ENCODE peak calls at places on chromosomes 5 and 9, in six cellular contexts. One of them, this sample, is unnamed.

GRCh38 chr9:98569491-98569890 is 139.2 kb downstream of the GABBR2 start:
- DNase-seq in mesenchymal stem cell: no peak
- DNase-seq in IMR-90: no peak
- DNase-seq in neuronal stem cell: no peak
- DNase-seq in H1: no peak
- DNase-seq in trophoblast cell: no peak
- DNase-seq in this sample: no peak

GRCh38 chr9:99345936-99346335 is 123.9 kb downstream of the SEC61B start:
- DNase-seq in mesenchymal stem cell: no peak
- DNase-seq in IMR-90: peak
- DNase-seq in neuronal stem cell: no peak
- DNase-seq in H1: no peak
- DNase-seq in trophoblast cell: no peak
- DNase-seq in this sample: no peak

GRCh38 chr5:158609729-158610128 is 490.0 kb downstream of the EBF1 start:
- DNase-seq in mesenchymal stem cell: no peak
- DNase-seq in IMR-90: no peak
- DNase-seq in neuronal stem cell: no peak
- DNase-seq in H1: no peak
- DNase-seq in trophoblast cell: no peak
- DNase-seq in this sample: peak

GRCh38 chr5:60334281-60334713 is 365.7 kb downstream of the DEPDC1B start:
- DNase-seq in mesenchymal stem cell: peak
- DNase-seq in IMR-90: peak
- DNase-seq in neuronal stem cell: no peak
- DNase-seq in H1: no peak
- DNase-seq in trophoblast cell: no peak
- DNase-seq in this sample: no peak

GRCh38 chr9:123784513-123784912 is 145.4 kb downstream of the DENND1A start:
- DNase-seq in mesenchymal stem cell: no peak
- DNase-seq in IMR-90: peak
- DNase-seq in neuronal stem cell: no peak
- DNase-seq in H1: no peak
- DNase-seq in trophoblast cell: no peak
- DNase-seq in this sample: no peak

GRCh38 chr9:99783799-99784198 is 37.9 kb upstream of the NR4A3 start:
- DNase-seq in mesenchymal stem cell: no peak
- DNase-seq in IMR-90: no peak
- DNase-seq in neuronal stem cell: no peak
- DNase-seq in H1: no peak
- DNase-seq in trophoblast cell: no peak
- DNase-seq in this sample: no peak

GRCh38 chr9:100652850-100653249 is 75.0 kb downstream of the CAVIN4 start:
- DNase-seq in mesenchymal stem cell: no peak
- DNase-seq in IMR-90: no peak
- DNase-seq in neuronal stem cell: no peak
- DNase-seq in H1: no peak
- DNase-seq in trophoblast cell: no peak
- DNase-seq in this sample: no peak

GRCh38 chr5:41176952-41177351 is 36.4 kb downstream of the C6 start:
- DNase-seq in mesenchymal stem cell: no peak
- DNase-seq in IMR-90: peak
- DNase-seq in neuronal stem cell: no peak
- DNase-seq in H1: no peak
- DNase-seq in trophoblast cell: peak
- DNase-seq in this sample: no peak

GRCh38 chr9:132806306-132806705 is 71.8 kb downstream of the AK8 start:
- DNase-seq in mesenchymal stem cell: no peak
- DNase-seq in IMR-90: no peak
- DNase-seq in neuronal stem cell: no peak
- DNase-seq in H1: no peak
- DNase-seq in trophoblast cell: no peak
- DNase-seq in this sample: no peak

GRCh38 chr9:37997636-37998374 is 71.2 kb downstream of the SHB start:
- DNase-seq in mesenchymal stem cell: peak
- DNase-seq in IMR-90: no peak
- DNase-seq in neuronal stem cell: no peak
- DNase-seq in H1: no peak
- DNase-seq in trophoblast cell: no peak
- DNase-seq in this sample: no peak

GRCh38 chr5:179342577-179342976 is 2.7 kb downstream of the ADAMTS2 start:
- DNase-seq in mesenchymal stem cell: peak
- DNase-seq in IMR-90: peak
- DNase-seq in neuronal stem cell: no peak
- DNase-seq in H1: no peak
- DNase-seq in trophoblast cell: no peak
- DNase-seq in this sample: peak

GRCh38 chr9:2570615-2571479 is 50.7 kb upstream of the VLDLR start:
- DNase-seq in mesenchymal stem cell: peak
- DNase-seq in IMR-90: peak
- DNase-seq in neuronal stem cell: no peak
- DNase-seq in H1: no peak
- DNase-seq in trophoblast cell: peak
- DNase-seq in this sample: peak

GRCh38 chr9:75185585-75186170 is 97.4 kb downstream of the OSTF1 start:
- DNase-seq in mesenchymal stem cell: peak
- DNase-seq in IMR-90: no peak
- DNase-seq in neuronal stem cell: peak
- DNase-seq in H1: peak
- DNase-seq in trophoblast cell: peak
- DNase-seq in this sample: peak

DNA sequence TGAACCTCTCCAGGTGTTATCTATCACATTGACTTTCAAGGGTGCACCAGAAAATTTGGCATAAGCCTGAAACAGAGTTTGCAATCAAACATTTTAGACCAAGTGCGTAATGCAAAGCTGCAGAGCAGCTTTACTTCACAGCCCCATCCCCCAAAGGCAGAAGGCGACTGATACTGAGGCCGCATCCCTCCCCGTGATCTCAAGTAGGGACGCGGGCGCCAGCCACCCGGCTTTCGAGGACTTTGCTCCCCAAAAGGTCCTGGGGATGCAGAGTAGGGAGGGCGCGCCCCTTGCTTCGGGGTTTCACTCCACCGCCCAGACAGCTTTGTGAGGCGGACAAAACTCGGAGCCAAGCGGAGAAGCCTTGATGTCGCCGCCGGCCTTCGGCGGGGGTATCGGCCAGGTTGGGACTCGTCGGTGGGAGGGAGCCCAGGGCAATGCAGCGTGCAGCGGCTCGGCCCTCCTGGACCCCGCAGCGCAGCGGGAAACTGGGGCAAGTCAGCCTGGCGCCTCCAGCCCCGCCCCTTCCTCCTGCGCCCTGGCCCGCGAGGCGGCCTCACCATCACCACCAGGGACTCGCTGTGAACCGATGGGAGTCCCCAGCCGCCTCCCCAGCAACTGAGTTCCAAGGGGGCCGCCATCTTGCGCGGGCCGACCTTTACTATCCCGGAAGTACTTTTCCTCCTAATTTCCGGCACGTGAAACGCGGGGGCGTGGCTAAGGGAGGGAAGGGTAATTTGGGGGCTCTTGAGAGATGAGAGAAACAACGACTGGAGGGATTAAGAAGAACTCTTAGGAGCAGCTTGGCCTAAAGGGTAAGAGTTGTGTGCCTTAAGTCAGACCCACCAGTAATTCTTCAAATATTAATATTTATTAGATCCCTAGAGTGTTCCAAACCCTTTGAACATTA is at the start of gene MTX3:
- DNase-seq in mesenchymal stem cell: peak
- DNase-seq in IMR-90: peak
- DNase-seq in neuronal stem cell: peak
- DNase-seq in H1: peak
- DNase-seq in trophoblast cell: peak
- DNase-seq in this sample: peak
- H2BK5ac ChIP-seq in mesenchymal stem cell: no peak
- H2BK5ac ChIP-seq in IMR-90: peak
- H2BK5ac ChIP-seq in neuronal stem cell: peak
- H2BK5ac ChIP-seq in H1: peak
- H2BK5ac ChIP-seq in trophoblast cell: peak
- H2BK5ac ChIP-seq in this sample: no peak

GRCh38 chr5:15203376-15203775 is 296.6 kb upstream of the FBXL7 start:
- DNase-seq in mesenchymal stem cell: peak
- DNase-seq in IMR-90: peak
- DNase-seq in neuronal stem cell: no peak
- DNase-seq in H1: no peak
- DNase-seq in trophoblast cell: no peak
- DNase-seq in this sample: no peak
- H3K4me3 ChIP-seq in mesenchymal stem cell: no peak
- H3K4me3 ChIP-seq in IMR-90: no peak
- H3K4me3 ChIP-seq in neuronal stem cell: no peak
- H3K4me3 ChIP-seq in H1: no peak
- H3K4me3 ChIP-seq in trophoblast cell: no peak
- H3K4me3 ChIP-seq in this sample: no peak

GRCh38 chr5:80141147-80141671 is 106.1 kb downstream of the THBS4 start:
- DNase-seq in mesenchymal stem cell: peak
- DNase-seq in IMR-90: peak
- DNase-seq in neuronal stem cell: peak
- DNase-seq in H1: peak
- DNase-seq in trophoblast cell: no peak
- DNase-seq in this sample: peak
- H2BK5ac ChIP-seq in mesenchymal stem cell: no peak
- H2BK5ac ChIP-seq in IMR-90: no peak
- H2BK5ac ChIP-seq in neuronal stem cell: no peak
- H2BK5ac ChIP-seq in H1: peak
- H2BK5ac ChIP-seq in trophoblast cell: peak
- H2BK5ac ChIP-seq in this sample: no peak

DNA sequence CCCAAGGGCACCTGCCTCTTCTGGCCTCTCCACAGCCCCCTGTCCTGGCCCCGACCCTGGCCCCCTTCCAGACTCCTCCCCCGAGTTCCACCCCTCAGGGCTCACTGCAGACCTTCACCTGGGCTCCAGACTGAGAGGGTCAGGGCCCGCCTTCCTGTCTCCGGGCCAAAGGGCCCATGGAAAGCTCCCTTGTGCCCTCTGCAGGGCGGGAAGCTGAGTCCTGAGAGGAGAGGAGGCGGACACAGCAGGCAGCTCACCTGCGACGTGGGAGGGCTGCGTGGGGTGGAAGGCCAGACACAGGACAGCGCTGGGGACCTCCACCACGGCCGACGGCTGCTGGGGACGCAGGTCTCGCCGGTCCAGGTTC is 20.6 kb downstream of the DYNC2I2 start:
- DNase-seq in mesenchymal stem cell: no peak
- DNase-seq in IMR-90: no peak
- DNase-seq in neuronal stem cell: no peak
- DNase-seq in H1: peak
- DNase-seq in trophoblast cell: peak
- DNase-seq in this sample: peak
- H3K4me3 ChIP-seq in mesenchymal stem cell: no peak
- H3K4me3 ChIP-seq in IMR-90: no peak
- H3K4me3 ChIP-seq in neuronal stem cell: no peak
- H3K4me3 ChIP-seq in H1: no peak
- H3K4me3 ChIP-seq in trophoblast cell: no peak
- H3K4me3 ChIP-seq in this sample: no peak

DNA sequence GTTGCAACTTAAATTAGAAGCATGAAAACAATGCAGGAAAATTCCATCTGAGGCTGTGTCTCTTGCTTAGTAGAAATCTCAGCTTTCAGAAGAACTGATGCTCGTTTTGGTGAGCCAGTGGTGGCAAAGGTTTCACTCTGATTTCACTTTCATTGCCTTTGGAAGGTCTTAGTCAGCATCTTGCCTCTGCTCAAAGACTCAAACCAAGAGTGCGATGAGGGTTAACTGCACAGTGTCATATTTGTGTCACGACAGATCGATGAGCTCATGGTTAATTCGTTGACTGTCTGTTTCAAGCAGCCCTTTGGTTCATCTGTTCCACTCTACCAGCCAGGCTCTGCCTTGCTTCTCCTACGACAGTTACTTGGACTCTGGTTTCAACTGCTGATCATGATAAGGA is 331.3 kb upstream of the KIF2A start:
- DNase-seq in mesenchymal stem cell: no peak
- DNase-seq in IMR-90: no peak
- DNase-seq in neuronal stem cell: no peak
- DNase-seq in H1: no peak
- DNase-seq in trophoblast cell: no peak
- DNase-seq in this sample: no peak
- H2BK5ac ChIP-seq in mesenchymal stem cell: no peak
- H2BK5ac ChIP-seq in IMR-90: no peak
- H2BK5ac ChIP-seq in neuronal stem cell: no peak
- H2BK5ac ChIP-seq in H1: no peak
- H2BK5ac ChIP-seq in trophoblast cell: no peak
- H2BK5ac ChIP-seq in this sample: no peak

GRCh38 chr9:35675732-35676392 is 2.1 kb downstream of the CA9 start:
- DNase-seq in mesenchymal stem cell: no peak
- DNase-seq in IMR-90: no peak
- DNase-seq in neuronal stem cell: peak
- DNase-seq in H1: peak
- DNase-seq in trophoblast cell: no peak
- DNase-seq in this sample: peak
- H3K4me3 ChIP-seq in mesenchymal stem cell: peak
- H3K4me3 ChIP-seq in IMR-90: peak
- H3K4me3 ChIP-seq in neuronal stem cell: no peak
- H3K4me3 ChIP-seq in H1: peak
- H3K4me3 ChIP-seq in trophoblast cell: peak
- H3K4me3 ChIP-seq in this sample: peak

DNA sequence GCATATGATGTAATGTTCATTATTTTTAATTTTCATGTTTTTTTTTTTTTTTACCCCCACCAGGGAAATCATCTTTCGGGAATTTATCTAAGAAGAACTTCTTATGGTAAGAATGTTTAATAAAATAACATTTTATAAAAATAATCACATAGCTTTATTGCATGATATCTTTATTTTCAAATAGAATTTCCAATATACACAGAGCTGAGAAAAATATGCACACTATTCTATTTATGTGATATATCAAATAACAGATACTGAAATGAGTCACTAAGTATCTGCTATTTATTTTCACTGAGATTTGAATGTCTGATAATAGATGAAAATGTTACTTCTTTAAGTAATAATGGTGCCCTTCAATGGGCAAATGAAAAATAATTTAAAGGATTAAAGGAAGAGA is 1217.3 kb downstream of the MAT2B start:
- DNase-seq in mesenchymal stem cell: no peak
- DNase-seq in IMR-90: peak
- DNase-seq in neuronal stem cell: no peak
- DNase-seq in H1: no peak
- DNase-seq in trophoblast cell: no peak
- DNase-seq in this sample: no peak
- H2BK5ac ChIP-seq in mesenchymal stem cell: no peak
- H2BK5ac ChIP-seq in IMR-90: no peak
- H2BK5ac ChIP-seq in neuronal stem cell: no peak
- H2BK5ac ChIP-seq in H1: no peak
- H2BK5ac ChIP-seq in trophoblast cell: no peak
- H2BK5ac ChIP-seq in this sample: no peak

GRCh38 chr9:70403618-70404025 is 10.8 kb downstream of the KLF9 start:
- DNase-seq in mesenchymal stem cell: peak
- DNase-seq in IMR-90: peak
- DNase-seq in neuronal stem cell: no peak
- DNase-seq in H1: no peak
- DNase-seq in trophoblast cell: no peak
- DNase-seq in this sample: no peak
- H3K4me3 ChIP-seq in mesenchymal stem cell: peak
- H3K4me3 ChIP-seq in IMR-90: no peak
- H3K4me3 ChIP-seq in neuronal stem cell: no peak
- H3K4me3 ChIP-seq in H1: no peak
- H3K4me3 ChIP-seq in trophoblast cell: no peak
- H3K4me3 ChIP-seq in this sample: no peak